ENCODE peak calls at places on chromosomes 5 and 9, in eight cellular contexts. O, A, F, D, B, C, Z and X are unnamed samples.

GRCh38 chr5:36151434-36152323 is at the start of the genes LMBRD2 and SKP2:
- DNase-seq in O (peak), A (peak), F (peak), D (peak), B (peak), C (peak), Z (peak), X (peak)

GRCh38 chr5:149498724-149499336 is 52.4 kb downstream of the CSNK1A1 start:
- DNase-seq in O (no peak), A (no peak), F (no peak), D (no peak), B (no peak), C (no peak), Z (no peak), X (no peak)

GRCh38 chr5:103414598-103414997 is 148.0 kb downstream of the NUDT12 start:
- DNase-seq in O (no peak), A (no peak), F (no peak), D (no peak), B (peak), C (no peak), Z (peak), X (no peak)

GRCh38 chr5:174139623-174140022 is 94.1 kb downstream of the NSG2 start:
- DNase-seq in O (no peak), A (no peak), F (no peak), D (no peak), B (no peak), C (no peak), Z (no peak), X (no peak)

GRCh38 chr5:86442036-86442435 is 175.7 kb upstream of the COX7C start:
- DNase-seq in O (no peak), A (no peak), F (no peak), D (no peak), B (no peak), C (no peak), Z (no peak), X (no peak)

GRCh38 chr5:5291357-5291756 is 131.1 kb upstream of the ICE1 start:
- DNase-seq in O (peak), A (peak), F (no peak), D (peak), B (no peak), C (peak), Z (peak), X (no peak)

GRCh38 chr9:30628915-30629564 is 1755.4 kb upstream of the ACO1 start:
- DNase-seq in O (no peak), A (no peak), F (no peak), D (no peak), B (no peak), C (no peak), Z (no peak), X (no peak)

GRCh38 chr9:132268725-132269352 is 85.9 kb downstream of the SETX start:
- DNase-seq in O (peak), A (peak), F (peak), D (peak), B (peak), C (peak), Z (peak), X (peak)

GRCh38 chr5:124061663-124062062 is 549.7 kb downstream of the CSNK1G3 start:
- DNase-seq in O (no peak), A (peak), F (no peak), D (peak), B (no peak), C (peak), Z (peak), X (no peak)

GRCh38 chr9:130893250-130894101 is 3.1 kb downstream of the QRFP start:
- DNase-seq in O (peak), A (peak), F (no peak), D (no peak), B (no peak), C (no peak), Z (no peak), X (peak)

GRCh38 chr9:27145143-27145542 is 36.1 kb downstream of the TEK start:
- DNase-seq in O (no peak), A (no peak), F (no peak), D (no peak), B (no peak), C (no peak), Z (no peak), X (no peak)

GRCh38 chr5:14741131-14741530 is 76.6 kb downstream of the OTULIN start:
- DNase-seq in O (no peak), A (no peak), F (no peak), D (no peak), B (no peak), C (no peak), Z (no peak), X (no peak)

GRCh38 chr5:43700591-43700990 is 97.6 kb downstream of the NNT start:
- DNase-seq in O (no peak), A (no peak), F (no peak), D (no peak), B (no peak), C (no peak), Z (no peak), X (no peak)

GRCh38 chr9:33375238-33375840 is 27.0 kb downstream of the AQP7 start:
- DNase-seq in O (no peak), A (peak), F (no peak), D (peak), B (no peak), C (no peak), Z (no peak), X (peak)

GRCh38 chr9:123586140-123586735 is 230.2 kb downstream of the CRB2 start:
- DNase-seq in O (no peak), A (no peak), F (no peak), D (no peak), B (no peak), C (no peak), Z (no peak), X (no peak)

GRCh38 chr5:65926893-65927292 is 518 bp downstream of the ERBIN start:
- DNase-seq in O (no peak), A (peak), F (peak), D (no peak), B (no peak), C (peak), Z (no peak), X (peak)

GRCh38 chr9:99445377-99445891 is 223.4 kb downstream of the SEC61B start:
- DNase-seq in O (peak), A (peak), F (no peak), D (peak), B (no peak), C (peak), Z (peak), X (no peak)